ENCODE peak calls at places on chromosomes 13 and 19, in nine cellular contexts. L, P, E, I, X, Z, A, S and M are unnamed samples.

GRCh38 chr13:65653548-65654078 is 1576.5 kb downstream of the PCDH9 start:
- DNase-seq in A (no peak), I (no peak), E (no peak), L (no peak), P (no peak), X (no peak), S (no peak), Z (no peak), M (no peak)

GRCh38 chr13:80669112-80669511 is 328.2 kb upstream of the SPRY2 start:
- DNase-seq in I (no peak), L (no peak), Z (no peak), P (no peak), E (no peak), X (no peak), A (no peak), S (no peak), M (no peak)

GRCh38 chr19:36210497-36210896 is 4.0 kb downstream of the ZNF565 start:
- DNase-seq in I (no peak), S (peak), L (no peak), P (no peak), Z (no peak), X (no peak), A (no peak), E (peak), M (no peak)

GRCh38 chr13:110410000-110410399 is 102.9 kb downstream of the COL4A2 start:
- DNase-seq in E (no peak), S (no peak), A (no peak), P (no peak), Z (no peak), L (no peak), X (no peak), I (no peak), M (no peak)

GRCh38 chr19:1122972-1123363 is 19.2 kb downstream of the GPX4 start:
- DNase-seq in P (peak), A (no peak), S (peak), E (peak), L (peak), X (peak), I (no peak), Z (peak), M (peak)

GRCh38 chr13:110456550-110456949 is 105.0 kb downstream of the RAB20 start:
- DNase-seq in S (no peak), Z (no peak), X (no peak), P (no peak), E (no peak), A (no peak), I (no peak), L (no peak), M (no peak)

GRCh38 chr19:17681505-17682125 is 6.5 kb downstream of the UNC13A start:
- DNase-seq in A (no peak), E (peak), S (peak), Z (peak), X (no peak), P (no peak), L (no peak), I (no peak), M (no peak)

GRCh38 chr13:97301382-97302095 is 79.4 kb downstream of the MBNL2 start:
- DNase-seq in I (no peak), X (no peak), P (no peak), S (no peak), L (no peak), E (no peak), Z (no peak), A (no peak), M (no peak)

GRCh38 chr19:8589177-8589714 is 12.0 kb upstream of the MYO1F start:
- DNase-seq in Z (no peak), A (no peak), I (no peak), E (no peak), L (no peak), X (no peak), P (no peak), S (no peak), M (no peak)

GRCh38 chr19:21143846-21144245 is 2.0 kb downstream of the ZNF431 start:
- DNase-seq in A (no peak), E (peak), S (no peak), L (no peak), P (no peak), Z (peak), X (no peak), I (no peak), M (no peak)

GRCh38 chr19:43330726-43331434 is 22.6 kb upstream of the CD177 start:
- DNase-seq in E (no peak), P (no peak), I (no peak), Z (no peak), A (no peak), L (no peak), S (no peak), X (no peak), M (no peak)

GRCh38 chr19:45451181-45451849 is 16.5 kb upstream of the FOSB start:
- DNase-seq in X (peak), Z (peak), A (no peak), I (no peak), S (peak), L (peak), E (peak), P (peak), M (no peak)

GRCh38 chr19:50794074-50794777 is 4.0 kb downstream of the ACP4 start:
- DNase-seq in I (no peak), Z (peak), L (peak), E (peak), A (no peak), P (no peak), S (no peak), X (no peak), M (no peak)

GRCh38 chr13:101942038-101942437 is 459.8 kb downstream of the FGF14 start:
- DNase-seq in I (no peak), E (peak), S (peak), Z (peak), A (no peak), X (no peak), P (no peak), L (peak), M (peak)

GRCh38 chr13:42497798-42498197 is 76.2 kb upstream of the TNFSF11 start:
- DNase-seq in L (no peak), A (peak), E (peak), X (no peak), I (no peak), P (no peak), Z (peak), S (peak), M (no peak)

GRCh38 chr13:111895896-111896821 is 170.8 kb upstream of the SOX1 start:
- DNase-seq in E (no peak), L (no peak), I (no peak), Z (no peak), A (no peak), S (no peak), P (no peak), X (no peak), M (no peak)

GRCh38 chr13:19862511-19863313 is 737 bp downstream of the ZMYM5 start:
- DNase-seq in I (peak), A (no peak), L (peak), S (peak), P (peak), Z (peak), X (peak), E (peak), M (peak)

GRCh38 chr19:4197625-4198466 is 15.4 kb downstream of the ANKRD24 start:
- DNase-seq in A (no peak), L (no peak), I (no peak), P (no peak), Z (no peak), E (no peak), X (peak), S (no peak), M (no peak)

GRCh38 chr19:46904114-46905060 is 43.6 kb downstream of the ARHGAP35 start:
- DNase-seq in Z (peak), X (no peak), E (peak), A (no peak), P (peak), S (peak), L (peak), I (no peak), M (peak)

GRCh38 chr19:42095814-42096230 is 19.9 kb downstream of the ZNF574 start:
- DNase-seq in P (no peak), I (no peak), E (no peak), S (no peak), L (no peak), X (peak), Z (no peak), A (no peak), M (no peak)

GRCh38 chr19:56377105-56377924 is 16.0 kb downstream of the ZNF582 start:
- DNase-seq in I (no peak), S (peak), X (no peak), A (no peak), L (no peak), P (no peak), E (peak), Z (no peak), M (no peak)

GRCh38 chr19:54281008-54281728 is at the start of gene LILRB2:
- DNase-seq in E (no peak), A (no peak), I (no peak), S (no peak), X (no peak), Z (no peak), P (no peak), L (peak), M (peak)

DNA sequence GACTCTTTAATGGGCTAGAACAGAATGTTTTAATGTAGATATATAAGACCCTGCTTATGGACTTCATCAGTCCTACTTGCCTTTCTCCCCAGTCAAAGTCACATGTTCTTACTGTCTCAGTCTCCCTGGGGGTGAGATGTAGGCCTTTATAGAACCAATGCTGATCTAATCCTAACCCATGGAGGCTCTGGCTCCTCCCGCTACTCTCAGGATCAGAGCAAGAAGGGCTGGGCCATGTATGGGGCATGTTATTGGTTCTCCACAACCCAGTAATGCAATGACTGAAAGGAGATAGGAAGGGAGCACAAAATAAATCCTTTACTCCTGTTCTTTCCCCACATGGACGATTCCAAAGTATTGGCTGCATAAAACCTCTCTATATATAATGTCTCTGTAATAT is 82.3 kb downstream of the UGGT2 start:
- DNase-seq in X (no peak), A (no peak), I (no peak), Z (no peak), E (no peak), L (no peak), S (no peak), P (no peak), M (no peak)
- H3K4me3 ChIP-seq in X (no peak), A (no peak), I (no peak), Z (no peak), E (no peak), L (no peak), S (no peak), P (no peak), M (no peak)

GRCh38 chr13:27311518-27312208 is 41.0 kb downstream of the RASL11A start:
- DNase-seq in I (no peak), P (no peak), L (no peak), E (no peak), S (no peak), A (no peak), X (no peak), Z (no peak), M (no peak)

GRCh38 chr13:27309967-27310598 is 39.5 kb downstream of the RASL11A start:
- DNase-seq in E (peak), A (no peak), I (no peak), P (no peak), X (no peak), Z (peak), L (no peak), S (peak), M (no peak)

GRCh38 chr13:27309401-27309958 is 38.9 kb downstream of the RASL11A start:
- DNase-seq in Z (no peak), S (no peak), A (no peak), L (no peak), P (no peak), X (no peak), E (no peak), I (no peak), M (peak)

GRCh38 chr13:27306364-27306763 is 35.7 kb downstream of the RASL11A start:
- DNase-seq in P (no peak), Z (no peak), S (no peak), E (no peak), I (no peak), X (no peak), L (no peak), A (no peak), M (no peak)

GRCh38 chr13:27308941-27309340 is 38.3 kb downstream of the RASL11A start:
- DNase-seq in S (no peak), I (no peak), A (no peak), P (no peak), E (no peak), L (no peak), Z (no peak), X (no peak), M (peak)
- H3K4me3 ChIP-seq in S (no peak), I (no peak), A (no peak), P (no peak), E (no peak), L (no peak), Z (no peak), X (no peak), M (no peak)

DNA sequence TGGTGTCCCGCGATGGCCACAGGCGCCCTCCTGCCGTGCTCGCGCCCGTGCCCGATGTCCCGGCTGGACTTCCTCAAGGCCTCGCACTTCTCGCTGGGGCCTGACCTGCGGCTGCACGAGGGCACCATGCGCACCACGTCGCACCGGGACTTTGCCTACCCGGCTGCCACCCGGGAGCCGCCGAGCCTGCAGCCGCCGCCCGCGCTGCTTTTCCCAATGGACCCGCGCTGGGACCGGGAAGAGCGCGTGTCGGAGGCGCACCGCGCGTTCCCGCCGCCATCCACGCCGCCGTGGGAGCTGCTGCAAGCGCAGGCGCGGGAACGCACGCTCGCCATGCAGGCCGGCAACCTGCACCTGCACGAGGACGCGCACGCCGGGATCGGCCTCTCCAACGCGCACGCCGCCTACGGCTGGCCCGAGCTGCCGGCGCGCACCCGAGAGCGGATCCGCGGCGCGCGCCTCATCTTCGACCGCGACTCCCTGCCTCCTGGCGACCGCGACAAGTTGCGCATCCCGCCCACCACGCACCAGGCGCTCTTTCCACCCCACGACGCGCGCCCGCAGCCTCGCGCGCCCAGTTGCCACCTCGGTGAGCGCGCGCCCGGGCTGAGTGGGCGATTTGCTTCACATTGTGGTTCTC is 12.1 kb upstream of the PEX11G start:
- DNase-seq in P (no peak), A (no peak), L (peak), S (peak), Z (peak), E (peak), X (peak), I (peak), M (no peak)
- H3K4me3 ChIP-seq in P (peak), A (peak), L (no peak), S (peak), Z (no peak), E (no peak), X (no peak), I (peak), M (no peak)

GRCh38 chr13:25775986-25776385 is 275.8 kb downstream of the SHISA2 start:
- DNase-seq in S (no peak), X (no peak), P (no peak), Z (no peak), E (no peak), I (no peak), L (no peak), A (no peak), M (no peak)

GRCh38 chr13:25776722-25777121 is 275.1 kb downstream of the SHISA2 start:
- DNase-seq in Z (no peak), L (no peak), X (no peak), P (no peak), S (no peak), I (no peak), E (no peak), A (no peak), M (no peak)

GRCh38 chr13:25778302-25778701 is 273.5 kb downstream of the SHISA2 start:
- DNase-seq in X (no peak), L (no peak), S (no peak), P (no peak), I (no peak), Z (no peak), E (no peak), A (no peak), M (no peak)

GRCh38 chr13:25777509-25777908 is 274.3 kb downstream of the SHISA2 start:
- DNase-seq in I (no peak), S (no peak), A (no peak), L (no peak), X (no peak), Z (no peak), P (no peak), E (no peak), M (no peak)

GRCh38 chr13:25775275-25775674 is 276.5 kb downstream of the SHISA2 start:
- DNase-seq in Z (no peak), I (no peak), P (no peak), X (no peak), S (no peak), A (no peak), E (no peak), L (no peak), M (no peak)
- H3K4me3 ChIP-seq in Z (no peak), I (no peak), P (no peak), X (no peak), S (no peak), A (no peak), E (no peak), L (no peak), M (no peak)